ENCODE peak calls at places on chromosomes 2 and 18, in six cellular contexts. R is activated B cell treated with CpG ODN at 0.5 μM for 24 hours; L is HEK293T; O is RWPE1; H is effector memory CD8-positive, alpha-beta T cell; P is NCI-H2171. Q is an unnamed sample.

GRCh38 chr18:79573921-79574491 is 105.6 kb upstream of the CTDP1 start:
- DNase-seq in H (no peak), P (no peak), L (no peak), R (peak; percentile 2), O (no peak), Q (no peak)

GRCh38 chr2:147456729-147457128 is 388.1 kb upstream of the ACVR2A start:
- DNase-seq in P (peak; percentile 65), R (no peak), H (no peak), L (no peak), O (no peak), Q (peak; percentile 65)

GRCh38 chr2:201964631-201965206 is 68.9 kb upstream of the FZD7 start:
- DNase-seq in R (no peak), O (no peak), P (no peak), L (no peak), H (no peak), Q (peak; percentile 91)

GRCh38 chr18:22391571-22392359 is 25.9 kb downstream of the CTAGE1 start:
- DNase-seq in O (peak; percentile 65), P (no peak), L (peak; percentile 12), H (peak; percentile 68), R (no peak), Q (no peak)

GRCh38 chr18:34153711-34154110 is 71.0 kb downstream of the NOL4 start:
- DNase-seq in P (no peak), L (no peak), O (no peak), R (no peak), H (no peak), Q (no peak)

GRCh38 chr2:232959139-232959538 is 53.9 kb downstream of the NGEF start:
- DNase-seq in O (no peak), L (no peak), P (no peak), R (no peak), H (no peak), Q (no peak)

GRCh38 chr18:63762518-63762917 is 12.7 kb upstream of the SERPINB7 start:
- DNase-seq in H (no peak), L (no peak), P (no peak), O (peak; percentile 10), R (no peak), Q (no peak)

GRCh38 chr18:50879302-50880107 is 587 bp downstream of the ME2 start:
- DNase-seq in L (peak; percentile 21), H (peak; percentile 40), O (peak; percentile 5), P (peak; percentile 55), R (no peak), Q (no peak)

GRCh38 chr2:185628985-185629384 is 109.6 kb upstream of the FSIP2 start:
- DNase-seq in O (no peak), R (no peak), H (no peak), L (no peak), P (no peak), Q (no peak)

GRCh38 chr2:9492927-9493326 is 18.6 kb downstream of the IAH1 start:
- DNase-seq in R (no peak), P (no peak), H (no peak), O (no peak), L (no peak), Q (no peak)

GRCh38 chr2:189534854-189535253 is 45.7 kb downstream of the SLC40A1 start:
- DNase-seq in L (no peak), O (peak; percentile 8), P (no peak), H (no peak), R (no peak), Q (no peak)

GRCh38 chr18:77207540-77207939 is 42.1 kb upstream of the GALR1 start:
- DNase-seq in O (peak; percentile 20), L (peak; percentile 44), R (no peak), P (no peak), H (peak; percentile 43), Q (peak; percentile 69)

GRCh38 chr2:111219285-111219684 is 98.6 kb downstream of the BCL2L11 start:
- DNase-seq in R (peak; percentile 41), O (no peak), H (no peak), L (no peak), P (no peak), Q (no peak)

GRCh38 chr2:43269074-43269572 is 42.7 kb upstream of the ZFP36L2 start:
- DNase-seq in L (no peak), O (no peak), H (no peak), P (no peak), R (no peak), Q (no peak)

GRCh38 chr2:158997037-158997785 is 28.8 kb downstream of the TANC1 start:
- DNase-seq in R (no peak), H (no peak), P (no peak), O (no peak), L (no peak), Q (no peak)

GRCh38 chr2:176130917-176131616 is 1.6 kb downstream of the HOXD8 start:
- DNase-seq in O (no peak), H (no peak), L (no peak), P (no peak), R (no peak), Q (no peak)

GRCh38 chr2:113822087-113822805 is 65.8 kb upstream of the SLC35F5 start:
- DNase-seq in H (no peak), P (no peak), L (no peak), O (no peak), R (no peak), Q (no peak)

GRCh38 chr2:10303634-10304378 is 1.1 kb downstream of the HPCAL1 start:
- DNase-seq in P (peak; percentile 38), O (peak; percentile 42), H (peak; percentile 55), L (no peak), R (peak; percentile 47), Q (no peak)

GRCh38 chr2:16816522-16816921 is 150.9 kb upstream of the CYRIA start:
- DNase-seq in R (no peak), L (no peak), O (no peak), P (no peak), H (no peak), Q (no peak)

GRCh38 chr2:65081232-65081685 is 25.0 kb downstream of the CEP68 start:
- DNase-seq in R (no peak), L (no peak), H (no peak), O (no peak), P (no peak), Q (no peak)

GRCh38 chr2:161681043-161681442 is 56.8 kb downstream of the SLC4A10 start:
- DNase-seq in H (no peak), R (no peak), O (peak; percentile 65), P (no peak), L (no peak), Q (peak; percentile 60)

GRCh38 chr2:100752628-100753333 is 67.2 kb upstream of the NPAS2 start:
- DNase-seq in R (no peak), H (no peak), O (peak; percentile 88), P (no peak), L (no peak), Q (no peak)

GRCh38 chr18:10141559-10141958 is 227.7 kb downstream of the VAPA start:
- DNase-seq in P (no peak), H (no peak), R (no peak), O (no peak), L (no peak), Q (no peak)

GRCh38 chr2:134500211-134500935 is 218.4 kb downstream of the TMEM163 start:
- DNase-seq in O (no peak), H (no peak), L (no peak), P (no peak), R (no peak), Q (no peak)

Q was measured in NCI-H446 treated with DMSO at 0.1 percent for 48 hours.